ENCODE peak calls at places on chromosomes 3 and 15, in four cellular contexts. Y is WERI-Rb-1, W is body of pancreas, R is esophagus muscularis mucosa. I is an unnamed sample.

GRCh38 chr15:55530861-55531313 is 22.9 kb upstream of the DNAAF4 start:
- DNase-seq in Y (no peak), R (no peak), W (no peak), I (no peak)

GRCh38 chr3:31743690-31744089 is 211.0 kb downstream of the STT3B start:
- DNase-seq in W (no peak), Y (no peak), R (no peak), I (no peak)

GRCh38 chr3:142065344-142065743 is 84.0 kb downstream of the TFDP2 start:
- DNase-seq in R (no peak), Y (no peak), W (no peak), I (no peak)

GRCh38 chr15:78424673-78425072 is 13.3 kb upstream of the IREB2 start:
- DNase-seq in W (no peak), Y (no peak), R (no peak), I (no peak)

GRCh38 chr3:16309558-16309957 is 44.5 kb downstream of the OXNAD1 start:
- DNase-seq in R (no peak), W (no peak), Y (no peak), I (no peak)

GRCh38 chr3:66819993-66820501 is 178.1 kb upstream of the KBTBD8 start:
- DNase-seq in R (no peak), W (no peak), Y (no peak), I (no peak)

GRCh38 chr3:180351601-180352000 is 250.4 kb upstream of the TTC14 start:
- DNase-seq in W (no peak), Y (no peak), R (no peak), I (no peak)

GRCh38 chr3:174100744-174101143 is 703.2 kb downstream of the NLGN1 start:
- DNase-seq in W (no peak), R (no peak), Y (no peak), I (no peak)

GRCh38 chr3:38029400-38030125 is at the start of gene PLCD1:
- DNase-seq in Y (no peak), W (peak), R (no peak), I (peak)

GRCh38 chr15:77617507-77618285 is 15.0 kb downstream of the LINGO1 start:
- DNase-seq in Y (peak), W (no peak), R (no peak), I (no peak)

GRCh38 chr3:84959470-84960380 is 936 bp downstream of the CADM2 start:
- DNase-seq in W (no peak), R (no peak), Y (peak), I (no peak)

GRCh38 chr15:92616621-92617179 is 38.9 kb downstream of the FAM174B start:
- DNase-seq in R (no peak), W (peak), Y (no peak), I (no peak)

GRCh38 chr15:56736308-56736707 is 3.0 kb upstream of the ZNF280D start:
- DNase-seq in R (no peak), Y (no peak), W (no peak), I (no peak)

GRCh38 chr15:61034793-61035710 is 194.1 kb downstream of the RORA start:
- DNase-seq in Y (no peak), W (no peak), R (no peak), I (no peak)

GRCh38 chr15:38076806-38077205 is 142.4 kb downstream of the TMCO5A start:
- DNase-seq in W (no peak), Y (no peak), R (no peak), I (peak)

GRCh38 chr15:69532856-69533255 is 80.2 kb downstream of the RPLP1 start:
- DNase-seq in R (no peak), Y (no peak), W (no peak), I (no peak)

GRCh38 chr3:46031747-46032146 is 4.5 kb upstream of the XCR1 start:
- DNase-seq in R (peak), Y (no peak), W (no peak), I (no peak)

GRCh38 chr3:38595393-38595792 is 54.1 kb downstream of the SCN5A start:
- DNase-seq in W (no peak), Y (no peak), R (no peak), I (no peak)

GRCh38 chr3:24316887-24317383 is 177.7 kb downstream of the THRB start:
- DNase-seq in R (no peak), W (no peak), Y (no peak), I (no peak)

GRCh38 chr3:47394867-47395266 is 14.0 kb downstream of the PTPN23 start:
- DNase-seq in Y (peak), W (no peak), R (no peak), I (no peak)

GRCh38 chr15:33091983-33092688 is 102.4 kb downstream of the FMN1 start:
- DNase-seq in Y (no peak), R (no peak), W (no peak), I (peak)

GRCh38 chr3:189238071-189238470 is 66.3 kb downstream of the TPRG1 start:
- DNase-seq in R (no peak), Y (no peak), W (no peak), I (no peak)

GRCh38 chr15:78620021-78620838 is 566 bp downstream of the CHRNA3 start:
- DNase-seq in W (no peak), Y (peak), R (no peak), I (no peak)

GRCh38 chr15:78223396-78224023 is 10.9 kb downstream of the ACSBG1 start:
- DNase-seq in W (no peak), R (no peak), Y (no peak), I (no peak)

GRCh38 chr15:33098082-33099058 is 96.1 kb downstream of the FMN1 start:
- DNase-seq in W (no peak), Y (no peak), R (no peak), I (no peak)

GRCh38 chr15:90190606-90191343 is 10.4 kb upstream of the SEMA4B start:
- DNase-seq in R (no peak), W (no peak), Y (no peak), I (peak)

GRCh38 chr3:53242642-53243041 is 13.2 kb downstream of the TKT start:
- DNase-seq in R (no peak), W (no peak), Y (no peak), I (no peak)

GRCh38 chr3:11555211-11555782 is 88.4 kb downstream of the VGLL4 start:
- DNase-seq in W (no peak), R (no peak), Y (no peak), I (no peak)

GRCh38 chr3:47984089-47984759 is 32.0 kb downstream of the MAP4 start:
- DNase-seq in Y (no peak), W (no peak), R (no peak), I (no peak)

GRCh38 chr3:50319181-50319871 is 3.2 kb downstream of the HYAL2 start:
- DNase-seq in R (no peak), Y (no peak), W (no peak), I (no peak)

GRCh38 chr3:78825118-78825857 is 942.5 kb downstream of the ROBO1 start:
- DNase-seq in W (no peak), R (no peak), Y (no peak), I (no peak)

GRCh38 chr3:167750273-167750971 is 14.9 kb downstream of the SERPINI1 start:
- DNase-seq in Y (no peak), W (no peak), R (no peak), I (no peak)

GRCh38 chr15:62035256-62035908 is 24.9 kb downstream of the VPS13C start:
- DNase-seq in Y (no peak), W (no peak), R (no peak), I (no peak)

GRCh38 chr3:31462050-31462569 is 70.6 kb upstream of the STT3B start:
- DNase-seq in Y (no peak), W (no peak), R (no peak), I (peak)

GRCh38 chr15:56693761-56694160 is 39.5 kb downstream of the ZNF280D start:
- DNase-seq in R (no peak), Y (no peak), W (no peak), I (no peak)

GRCh38 chr15:61994216-61994615 is 66.0 kb downstream of the VPS13C start:
- DNase-seq in R (no peak), W (no peak), Y (no peak), I (no peak)

DNA sequence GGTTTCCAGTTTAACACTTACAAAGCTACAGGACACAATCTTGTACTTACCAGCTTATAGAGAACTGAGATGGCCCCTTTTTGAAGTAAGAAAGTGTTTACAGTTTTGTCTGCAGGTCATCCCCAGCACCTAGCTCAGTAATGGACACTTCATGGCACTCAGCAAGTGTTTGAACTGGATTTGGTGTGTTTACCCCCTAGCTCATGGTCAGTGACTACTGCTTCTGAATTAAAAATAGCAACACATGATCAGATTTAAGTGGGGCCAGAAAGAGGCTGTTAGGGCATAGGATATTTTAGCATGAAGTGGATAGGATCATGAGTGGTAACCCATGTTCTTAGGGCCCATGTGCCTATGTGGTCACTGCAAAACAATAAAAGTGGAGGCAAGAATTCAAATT is 54.5 kb downstream of the RAB7A start:
- DNase-seq in Y (no peak), R (no peak), W (no peak), I (no peak)
- H3K27ac ChIP-seq in Y (no peak), R (no peak), W (no peak), I (no peak)

DNA sequence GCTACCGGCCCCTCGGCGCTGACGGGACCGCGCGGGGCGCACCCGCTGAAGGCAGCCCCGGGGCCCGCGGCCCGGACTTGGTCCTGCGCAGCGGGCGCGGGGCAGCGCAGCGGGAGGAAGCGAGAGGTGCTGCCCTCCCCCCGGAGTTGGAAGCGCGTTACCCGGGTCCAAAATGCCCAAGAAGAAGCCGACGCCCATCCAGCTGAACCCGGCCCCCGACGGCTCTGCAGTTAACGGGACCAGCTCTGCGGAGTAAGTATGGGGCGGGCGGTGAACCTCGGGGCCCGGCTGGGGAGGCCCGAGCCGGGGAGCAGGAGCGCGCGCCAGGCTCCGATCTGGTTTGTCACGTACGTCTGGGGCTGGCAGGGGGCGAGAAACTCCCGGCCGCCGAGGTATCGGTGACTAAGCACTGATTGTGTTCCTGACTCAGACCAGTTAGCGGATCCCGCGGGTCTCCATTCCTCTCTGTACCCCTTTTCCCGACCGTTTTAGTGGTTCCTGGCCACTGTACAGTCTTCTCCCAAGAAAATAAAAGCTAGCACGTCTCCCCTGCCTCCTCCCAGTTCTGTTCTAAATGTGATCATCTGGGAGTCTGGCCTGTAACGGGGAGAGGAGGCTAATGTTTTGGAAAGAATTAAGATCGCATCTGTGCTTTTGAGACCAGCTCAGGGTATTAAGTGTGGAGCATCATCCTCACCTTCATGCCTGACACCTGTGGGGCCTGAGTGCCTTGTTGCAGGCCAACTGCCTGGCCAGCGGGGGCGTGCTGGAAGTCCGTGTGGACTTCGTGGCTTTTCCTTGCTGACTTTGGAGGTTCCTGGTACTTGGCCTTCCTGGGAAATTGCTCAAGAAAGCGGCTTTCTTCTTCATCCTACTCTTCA is 704 bp downstream of the MAP2K1 start:
- DNase-seq in Y (peak), W (peak), R (peak), I (peak)
- H3K4me3 ChIP-seq in Y (peak), W (peak), R (peak), I (peak)

GRCh38 chr3:140128217-140129137 is 193.5 kb downstream of the CLSTN2 start:
- DNase-seq in Y (peak), R (no peak), W (peak), I (peak)
- H3K27ac ChIP-seq in Y (no peak), R (no peak), W (no peak), I (no peak)

DNA sequence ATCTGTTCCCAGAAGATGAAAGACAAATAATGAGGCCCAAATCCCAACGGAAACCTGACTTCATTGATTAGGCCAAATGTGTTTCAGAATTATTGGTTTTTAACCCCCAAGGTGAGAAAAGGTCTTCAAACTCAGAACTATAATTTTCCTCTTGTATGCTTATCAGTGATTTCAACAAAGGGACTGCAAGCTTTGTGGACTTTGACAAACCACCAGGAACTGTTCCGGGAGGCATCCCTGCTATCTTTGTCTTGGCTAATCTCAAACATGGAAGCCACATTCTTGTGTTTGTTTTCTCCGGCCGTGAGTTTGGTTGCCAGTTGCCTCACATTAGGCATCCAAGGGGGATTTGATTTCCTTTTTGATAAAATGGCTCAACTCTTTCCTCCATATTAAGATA is 19.5 kb downstream of the ARHGEF3 start:
- DNase-seq in W (no peak), R (no peak), Y (no peak), I (no peak)
- H3K4me3 ChIP-seq in W (no peak), R (no peak), Y (no peak), I (no peak)

GRCh38 chr3:28835751-28836150 is 445.1 kb upstream of the RBMS3 start:
- DNase-seq in Y (no peak), R (no peak), W (peak), I (no peak)
- H3K27ac ChIP-seq in Y (no peak), R (no peak), W (no peak), I (no peak)

DNA sequence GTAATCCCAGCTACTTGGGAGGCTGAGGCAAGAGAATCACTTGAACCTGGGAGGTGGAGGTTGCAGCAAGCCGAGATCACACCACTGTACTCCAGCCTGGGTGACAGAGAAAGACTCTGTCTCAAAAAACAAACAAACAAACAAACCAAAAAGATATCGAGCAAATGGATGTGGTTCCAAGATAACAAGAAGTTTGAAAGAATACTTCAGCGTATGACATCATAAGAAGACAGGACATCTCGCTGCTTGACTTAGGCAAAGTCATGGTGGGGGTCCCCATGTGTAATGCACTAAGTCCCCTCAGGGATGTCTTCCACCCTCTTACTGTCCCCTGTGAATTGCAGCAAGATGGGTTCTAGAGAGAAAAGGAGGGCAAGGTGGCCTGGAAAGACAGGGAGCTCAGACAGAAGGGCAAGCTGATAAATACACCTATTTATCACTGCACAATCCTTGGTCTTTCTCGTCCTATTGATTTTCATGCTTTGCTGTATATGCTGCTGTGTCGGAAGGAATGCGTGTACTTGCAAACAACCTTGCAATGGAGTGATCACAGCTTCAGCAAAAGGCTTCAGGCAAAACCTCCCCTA is 115.0 kb downstream of the BDH1 start:
- DNase-seq in Y (no peak), W (no peak), R (no peak), I (no peak)
- H3K4me3 ChIP-seq in Y (no peak), W (no peak), R (no peak), I (no peak)

GRCh38 chr3:124619887-124620599 is 110.2 kb upstream of the UMPS start:
- DNase-seq in R (no peak), Y (no peak), W (no peak), I (no peak)
- H3K27ac ChIP-seq in R (no peak), Y (no peak), W (peak), I (peak)

DNA sequence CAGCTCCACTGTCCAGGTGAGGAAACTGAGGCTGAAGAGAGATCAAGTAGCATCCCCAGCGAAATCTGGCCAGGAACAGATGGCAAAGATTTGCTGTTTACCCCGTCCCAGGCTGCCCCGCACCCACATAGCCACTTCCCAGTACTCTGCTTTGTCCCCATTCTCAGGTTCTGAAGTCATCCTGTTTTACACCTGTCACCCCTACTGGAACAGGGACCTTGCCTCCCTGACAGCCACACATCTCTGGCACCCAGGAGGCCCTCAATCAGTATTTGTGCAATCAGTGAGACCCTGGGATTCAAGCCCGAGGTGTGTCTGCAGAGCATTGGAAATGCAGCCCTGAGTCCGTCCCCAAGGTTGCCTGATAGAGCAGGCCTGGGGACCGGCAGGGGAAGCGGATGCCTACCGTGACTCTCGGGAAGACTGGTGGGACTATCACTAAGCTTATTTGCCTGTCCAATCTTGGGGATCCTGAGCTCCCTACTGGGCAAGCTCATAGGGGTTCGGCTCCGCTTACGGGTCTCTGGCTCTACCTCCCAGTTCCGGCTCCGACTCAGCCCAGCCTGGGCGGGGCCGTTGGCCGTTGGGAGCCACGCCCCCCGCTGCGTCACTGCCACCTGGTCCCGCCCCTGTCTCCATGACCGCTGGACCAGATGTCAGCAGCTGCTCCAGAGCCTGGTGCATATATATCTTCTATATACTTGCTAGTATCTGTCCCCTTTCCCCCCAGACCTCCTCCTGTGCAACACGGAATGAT is 17.5 kb upstream of the FANCD2 start:
- DNase-seq in R (peak), W (peak), Y (peak), I (peak)
- H3K4me3 ChIP-seq in R (peak), W (no peak), Y (peak), I (peak)

GRCh38 chr3:35974872-35975271 is 335.5 kb downstream of the ARPP21 start:
- DNase-seq in W (no peak), Y (no peak), R (no peak), I (no peak)

GRCh38 chr3:35966629-35967464 is 327.5 kb downstream of the ARPP21 start:
- DNase-seq in R (no peak), W (no peak), Y (no peak), I (no peak)

GRCh38 chr3:35968223-35968622 is 328.9 kb downstream of the ARPP21 start:
- DNase-seq in R (no peak), Y (no peak), W (no peak), I (no peak)

GRCh38 chr3:35965908-35966307 is 326.6 kb downstream of the ARPP21 start:
- DNase-seq in Y (peak), R (no peak), W (no peak), I (no peak)

DNA sequence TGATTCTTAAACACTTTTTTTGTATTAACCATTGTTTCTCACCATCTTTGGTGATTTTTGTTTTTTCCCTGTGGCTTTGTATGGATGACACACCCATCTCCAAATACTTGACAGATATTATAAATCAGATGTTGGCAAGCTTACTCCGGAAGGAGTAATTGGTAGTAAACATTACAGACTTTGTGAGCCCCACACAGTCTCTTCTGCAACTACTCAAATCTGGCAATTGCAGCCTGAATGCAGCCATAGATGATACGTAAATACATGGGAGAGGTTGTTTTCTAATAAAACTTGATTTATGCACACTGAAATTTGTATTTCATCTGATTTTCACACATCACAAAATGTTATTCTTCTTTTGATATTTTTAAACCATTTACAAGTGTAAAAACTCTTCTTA is 331.5 kb downstream of the ARPP21 start:
- DNase-seq in R (no peak), Y (no peak), W (no peak), I (no peak)
- H3K27ac ChIP-seq in R (no peak), Y (no peak), W (no peak), I (no peak)

I was measured in Peyer's patch.